ENCODE peak calls at places on chromosomes 5 and 9, in six cellular contexts. M, I, X, W, B and G are unnamed samples.

GRCh38 chr5:169289520-169289919 is 11.4 kb downstream of the SLIT3 start:
- DNase-seq in M (no peak), I (no peak), X (no peak), W (no peak), B (no peak), G (peak)

GRCh38 chr5:68839019-68839552 is 254.7 kb upstream of the SLC30A5 start:
- DNase-seq in M (no peak), I (no peak), X (no peak), W (no peak), B (no peak), G (no peak)

GRCh38 chr9:125889122-125889523 is 141.9 kb downstream of the PBX3 start:
- DNase-seq in M (no peak), I (peak), X (no peak), W (no peak), B (peak), G (peak)

GRCh38 chr9:20634895-20635294 is 12.6 kb upstream of the MLLT3 start:
- DNase-seq in M (no peak), I (no peak), X (no peak), W (no peak), B (no peak), G (no peak)

GRCh38 chr9:115999498-115999897 is 154.1 kb upstream of the PAPPA start:
- DNase-seq in M (peak), I (no peak), X (no peak), W (no peak), B (no peak), G (no peak)

GRCh38 chr9:125761685-125762084 is 14.5 kb downstream of the PBX3 start:
- DNase-seq in M (no peak), I (no peak), X (no peak), W (no peak), B (no peak), G (no peak)

GRCh38 chr9:87107072-87107471 is 159.8 kb upstream of the GAS1 start:
- DNase-seq in M (no peak), I (peak), X (no peak), W (no peak), B (no peak), G (no peak)

GRCh38 chr5:96520345-96520744 is 87.3 kb upstream of the PCSK1 start:
- DNase-seq in M (no peak), I (no peak), X (no peak), W (no peak), B (no peak), G (no peak)

GRCh38 chr9:111271481-111272080 is 58.4 kb downstream of the OR2K2 start:
- DNase-seq in M (peak), I (no peak), X (no peak), W (no peak), B (no peak), G (no peak)

GRCh38 chr9:22381170-22381569 is 65.5 kb upstream of the DMRTA1 start:
- DNase-seq in M (no peak), I (no peak), X (no peak), W (no peak), B (no peak), G (no peak)

GRCh38 chr5:16920109-16920816 is 15.8 kb downstream of the MYO10 start:
- DNase-seq in M (no peak), I (no peak), X (no peak), W (no peak), B (no peak), G (no peak)

GRCh38 chr5:4643960-4644359 is 496.2 kb upstream of the ADAMTS16 start:
- DNase-seq in M (no peak), I (no peak), X (no peak), W (no peak), B (no peak), G (no peak)

GRCh38 chr5:136374003-136374402 is 8.7 kb upstream of the TRPC7 start:
- DNase-seq in M (peak), I (no peak), X (no peak), W (no peak), B (no peak), G (peak)

GRCh38 chr9:137550241-137550621 is at the start of gene PNPLA7:
- DNase-seq in M (peak), I (peak), X (peak), W (peak), B (peak), G (peak)

GRCh38 chr9:136255166-136255538 is 9.5 kb upstream of the QSOX2 start:
- DNase-seq in M (peak), I (no peak), X (no peak), W (no peak), B (peak), G (no peak)

GRCh38 chr9:87071473-87071872 is 124.2 kb upstream of the GAS1 start:
- DNase-seq in M (no peak), I (no peak), X (no peak), W (no peak), B (no peak), G (no peak)

GRCh38 chr5:81590498-81591384 is 160.2 kb downstream of the SSBP2 start:
- DNase-seq in M (no peak), I (no peak), X (no peak), W (no peak), B (no peak), G (no peak)

GRCh38 chr5:65359981-65360380 is 121.7 kb downstream of the ADAMTS6 start:
- DNase-seq in M (no peak), I (no peak), X (no peak), W (no peak), B (no peak), G (no peak)

GRCh38 chr5:150017606-150018005 is 17.1 kb downstream of the HMGXB3 start:
- DNase-seq in M (peak), I (no peak), X (no peak), W (no peak), B (peak), G (no peak)

GRCh38 chr5:43275391-43275790 is 37.8 kb downstream of the HMGCS1 start:
- DNase-seq in M (no peak), I (no peak), X (no peak), W (no peak), B (no peak), G (no peak)

GRCh38 chr9:114027159-114027895 is 50.8 kb downstream of the AMBP start:
- DNase-seq in M (no peak), I (no peak), X (peak), W (no peak), B (no peak), G (no peak)

GRCh38 chr9:91411096-91411771 is 12.4 kb downstream of the NFIL3 start:
- DNase-seq in M (peak), I (no peak), X (no peak), W (no peak), B (no peak), G (no peak)

GRCh38 chr9:37262410-37262809 is 142.0 kb downstream of the ZCCHC7 start:
- DNase-seq in M (peak), I (peak), X (no peak), W (no peak), B (peak), G (peak)

GRCh38 chr9:126376903-126377342 is 50.3 kb downstream of the MVB12B start:
- DNase-seq in M (no peak), I (peak), X (no peak), W (no peak), B (no peak), G (no peak)

GRCh38 chr9:128124873-128125574 is 2.5 kb downstream of the PTGES2 start:
- DNase-seq in M (peak), I (peak), X (no peak), W (no peak), B (no peak), G (peak)

GRCh38 chr9:92265159-92265558 is 28.3 kb downstream of the IARS1 start:
- DNase-seq in M (peak), I (no peak), X (no peak), W (no peak), B (peak), G (no peak)

GRCh38 chr5:120734033-120734432 is 269.9 kb downstream of the PRR16 start:
- DNase-seq in M (no peak), I (no peak), X (no peak), W (no peak), B (peak), G (peak)

GRCh38 chr9:116589392-116590354 is 97.4 kb upstream of the TRIM32 start:
- DNase-seq in M (peak), I (no peak), X (no peak), W (peak), B (peak), G (peak)

GRCh38 chr5:10471672-10472071 is 30.0 kb downstream of the ROPN1L start:
- DNase-seq in M (peak), I (no peak), X (no peak), W (no peak), B (peak), G (no peak)

GRCh38 chr9:123111977-123112869 is 78.8 kb downstream of the GPR21 start:
- DNase-seq in M (peak), I (peak), X (no peak), W (no peak), B (no peak), G (peak)

GRCh38 chr9:977361-978116 is 1.1 kb downstream of the DMRT3 start:
- DNase-seq in M (no peak), I (no peak), X (no peak), W (no peak), B (no peak), G (no peak)

GRCh38 chr9:98146101-98146991 is 27.3 kb upstream of the TRIM14 start:
- DNase-seq in M (peak), I (no peak), X (peak), W (no peak), B (peak), G (no peak)

GRCh38 chr5:21613971-21614488 is 1239.1 kb downstream of the CDH12 start:
- DNase-seq in M (no peak), I (no peak), X (no peak), W (no peak), B (no peak), G (no peak)

GRCh38 chr5:151182501-151182900 is 24.9 kb upstream of the ANXA6 start:
- DNase-seq in M (no peak), I (no peak), X (no peak), W (no peak), B (no peak), G (no peak)

GRCh38 chr9:73434826-73435225 is 283.2 kb downstream of the ANXA1 start:
- DNase-seq in M (no peak), I (no peak), X (no peak), W (no peak), B (no peak), G (no peak)

GRCh38 chr5:119470851-119471451 is 18.7 kb downstream of the HSD17B4 start:
- DNase-seq in M (peak), I (no peak), X (no peak), W (no peak), B (peak), G (peak)

GRCh38 chr5:36889264-36889663 is 12.7 kb downstream of the NIPBL start:
- DNase-seq in M (no peak), I (no peak), X (no peak), W (no peak), B (no peak), G (no peak)

GRCh38 chr9:74303945-74304344 is 193.2 kb upstream of the RORB start:
- DNase-seq in M (no peak), I (no peak), X (no peak), W (no peak), B (no peak), G (no peak)